ENCODE peak calls at places on chromosomes 7 and 10, in seven cellular contexts. L is GF-D8; F is T-helper 2 cell; R is HuH-7; U is activated T-helper 9 cell treated with anti-CD3 and anti-CD28 coated beads, Interleukin-2, amount 50 U/mL, for 16 hours; M is NT2/D1; B is NCI-H524. G is an unnamed sample.

GRCh38 chr7:151236406-151236805 is 4.1 kb downstream of the CHPF2 start:
- DNase-seq in L (no peak), F (no peak), R (no peak), U (no peak), M (no peak), B (no peak), G (no peak)

GRCh38 chr7:155414508-155414907 is 43.4 kb upstream of the EN2 start:
- DNase-seq in L (no peak), F (no peak), R (no peak), U (no peak), M (no peak), B (no peak), G (no peak)

GRCh38 chr7:106768324-106768751 is 96.7 kb upstream of the PIK3CG start:
- DNase-seq in L (no peak), F (no peak), R (no peak), U (no peak), M (no peak), B (no peak), G (peak)

GRCh38 chr10:96390460-96390864 is 31.7 kb upstream of the OPALIN start:
- DNase-seq in L (no peak), F (no peak), R (no peak), U (no peak), M (no peak), B (peak), G (no peak)

GRCh38 chr10:30877111-30877510 is 154.6 kb downstream of the ZNF438 start:
- DNase-seq in L (no peak), F (no peak), R (no peak), U (no peak), M (no peak), B (no peak), G (no peak)

GRCh38 chr7:22559829-22560489 is 60.0 kb upstream of the STEAP1B start:
- DNase-seq in L (peak), F (peak), R (peak), U (peak), M (peak), B (peak), G (peak)

GRCh38 chr10:132470306-132471124 is 67.1 kb upstream of the INPP5A start:
- DNase-seq in L (no peak), F (no peak), R (no peak), U (no peak), M (no peak), B (no peak), G (no peak)

GRCh38 chr7:18610331-18610948 is 114.9 kb downstream of the HDAC9 start:
- DNase-seq in L (no peak), F (no peak), R (peak), U (no peak), M (peak), B (no peak), G (peak)

G was measured in M059J.